ENCODE peak calls at places on chromosomes 2 and 18, in six cellular contexts. One of them, this sample, is unnamed. For H3K27me3, the result is how much of the 10 kb centered on the place peaks cover.

GRCh38 chr18:57003342-57003741 is 143.5 kb upstream of the BOD1L2 start:
- DNase-seq in upper lobe of right lung: no peak
- DNase-seq in thoracic aorta: no peak
- DNase-seq in neural progenitor cell: no peak
- DNase-seq in GM23338: no peak
- DNase-seq in IMR-90: no peak
- DNase-seq in this sample: no peak

GRCh38 chr2:226792155-226792871 is 7.3 kb downstream of the IRS1 start:
- DNase-seq in upper lobe of right lung: no peak
- DNase-seq in thoracic aorta: no peak
- DNase-seq in neural progenitor cell: no peak
- DNase-seq in GM23338: peak
- DNase-seq in IMR-90: peak
- DNase-seq in this sample: no peak

GRCh38 chr18:55405655-55406373 is 182.2 kb downstream of the TCF4 start:
- DNase-seq in upper lobe of right lung: peak
- DNase-seq in thoracic aorta: peak
- DNase-seq in neural progenitor cell: peak
- DNase-seq in GM23338: no peak
- DNase-seq in IMR-90: peak
- DNase-seq in this sample: peak

GRCh38 chr18:28855989-28856388 is 679.1 kb upstream of the CDH2 start:
- DNase-seq in upper lobe of right lung: no peak
- DNase-seq in thoracic aorta: no peak
- DNase-seq in neural progenitor cell: no peak
- DNase-seq in GM23338: no peak
- DNase-seq in IMR-90: no peak
- DNase-seq in this sample: no peak

GRCh38 chr2:109516445-109517117 is 97.2 kb downstream of the SEPTIN10 start:
- DNase-seq in upper lobe of right lung: peak
- DNase-seq in thoracic aorta: no peak
- DNase-seq in neural progenitor cell: peak
- DNase-seq in GM23338: peak
- DNase-seq in IMR-90: peak
- DNase-seq in this sample: no peak

GRCh38 chr2:191226196-191226595 is 19.0 kb upstream of the MYO1B start:
- DNase-seq in upper lobe of right lung: no peak
- DNase-seq in thoracic aorta: no peak
- DNase-seq in neural progenitor cell: no peak
- DNase-seq in GM23338: no peak
- DNase-seq in IMR-90: peak
- DNase-seq in this sample: peak

GRCh38 chr2:100427627-100428258 is 10.3 kb upstream of the CHST10 start:
- DNase-seq in upper lobe of right lung: peak
- DNase-seq in thoracic aorta: no peak
- DNase-seq in neural progenitor cell: peak
- DNase-seq in GM23338: peak
- DNase-seq in IMR-90: peak
- DNase-seq in this sample: no peak

GRCh38 chr2:102392942-102393341 is 30.0 kb upstream of the IL18RAP start:
- DNase-seq in upper lobe of right lung: no peak
- DNase-seq in thoracic aorta: no peak
- DNase-seq in neural progenitor cell: no peak
- DNase-seq in GM23338: no peak
- DNase-seq in IMR-90: no peak
- DNase-seq in this sample: no peak

GRCh38 chr2:236026839-236027238 is 141.3 kb downstream of the GBX2 start:
- DNase-seq in upper lobe of right lung: no peak
- DNase-seq in thoracic aorta: no peak
- DNase-seq in neural progenitor cell: no peak
- DNase-seq in GM23338: no peak
- DNase-seq in IMR-90: peak
- DNase-seq in this sample: no peak

GRCh38 chr18:26909599-26910290 is 44.2 kb upstream of the AQP4 start:
- DNase-seq in upper lobe of right lung: no peak
- DNase-seq in thoracic aorta: no peak
- DNase-seq in neural progenitor cell: no peak
- DNase-seq in GM23338: peak
- DNase-seq in IMR-90: no peak
- DNase-seq in this sample: no peak

GRCh38 chr18:76099931-76100457 is 395.0 kb downstream of the ZNF516 start:
- DNase-seq in upper lobe of right lung: no peak
- DNase-seq in thoracic aorta: no peak
- DNase-seq in neural progenitor cell: peak
- DNase-seq in GM23338: peak
- DNase-seq in IMR-90: no peak
- DNase-seq in this sample: no peak

GRCh38 chr2:122515731-122516130 is 760.3 kb downstream of the TSN start:
- DNase-seq in upper lobe of right lung: no peak
- DNase-seq in thoracic aorta: no peak
- DNase-seq in neural progenitor cell: peak
- DNase-seq in GM23338: no peak
- DNase-seq in IMR-90: no peak
- DNase-seq in this sample: no peak

GRCh38 chr18:76544511-76545350 is 49.7 kb upstream of the ZNF516 start:
- DNase-seq in upper lobe of right lung: peak
- DNase-seq in thoracic aorta: no peak
- DNase-seq in neural progenitor cell: no peak
- DNase-seq in GM23338: no peak
- DNase-seq in IMR-90: no peak
- DNase-seq in this sample: no peak

GRCh38 chr18:49920731-49921130 is 107.4 kb upstream of the ACAA2 start:
- DNase-seq in upper lobe of right lung: no peak
- DNase-seq in thoracic aorta: no peak
- DNase-seq in neural progenitor cell: peak
- DNase-seq in GM23338: no peak
- DNase-seq in IMR-90: no peak
- DNase-seq in this sample: no peak

GRCh38 chr2:191848771-191849726 is 2.2 kb upstream of the CAVIN2 start:
- DNase-seq in upper lobe of right lung: no peak
- DNase-seq in thoracic aorta: no peak
- DNase-seq in neural progenitor cell: no peak
- DNase-seq in GM23338: no peak
- DNase-seq in IMR-90: no peak
- DNase-seq in this sample: no peak

GRCh38 chr2:60516383-60516811 is 37.1 kb downstream of the BCL11A start:
- DNase-seq in upper lobe of right lung: no peak
- DNase-seq in thoracic aorta: no peak
- DNase-seq in neural progenitor cell: no peak
- DNase-seq in GM23338: no peak
- DNase-seq in IMR-90: peak
- DNase-seq in this sample: no peak

GRCh38 chr18:76445741-76446232 is 49.3 kb downstream of the ZNF516 start:
- DNase-seq in upper lobe of right lung: peak
- DNase-seq in thoracic aorta: no peak
- DNase-seq in neural progenitor cell: no peak
- DNase-seq in GM23338: no peak
- DNase-seq in IMR-90: no peak
- DNase-seq in this sample: no peak

GRCh38 chr2:215607790-215608189 is 171.9 kb upstream of the FN1 start:
- DNase-seq in upper lobe of right lung: no peak
- DNase-seq in thoracic aorta: no peak
- DNase-seq in neural progenitor cell: no peak
- DNase-seq in GM23338: no peak
- DNase-seq in IMR-90: peak
- DNase-seq in this sample: no peak

GRCh38 chr2:30759481-30759880 is 47.8 kb downstream of the CAPN13 start:
- DNase-seq in upper lobe of right lung: peak
- DNase-seq in thoracic aorta: no peak
- DNase-seq in neural progenitor cell: no peak
- DNase-seq in GM23338: no peak
- DNase-seq in IMR-90: no peak
- DNase-seq in this sample: no peak

GRCh38 chr2:234806818-234807217 is 145.0 kb upstream of the SH3BP4 start:
- DNase-seq in upper lobe of right lung: no peak
- DNase-seq in thoracic aorta: no peak
- DNase-seq in neural progenitor cell: no peak
- DNase-seq in GM23338: no peak
- DNase-seq in IMR-90: no peak
- DNase-seq in this sample: no peak

GRCh38 chr2:36403675-36404230 is 48.2 kb downstream of the CRIM1 start:
- DNase-seq in upper lobe of right lung: no peak
- DNase-seq in thoracic aorta: no peak
- DNase-seq in neural progenitor cell: no peak
- DNase-seq in GM23338: no peak
- DNase-seq in IMR-90: peak
- DNase-seq in this sample: no peak

GRCh38 chr2:234623521-234623991 is 126.7 kb upstream of the ARL4C start:
- DNase-seq in upper lobe of right lung: no peak
- DNase-seq in thoracic aorta: no peak
- DNase-seq in neural progenitor cell: no peak
- DNase-seq in GM23338: no peak
- DNase-seq in IMR-90: no peak
- DNase-seq in this sample: peak

DNA sequence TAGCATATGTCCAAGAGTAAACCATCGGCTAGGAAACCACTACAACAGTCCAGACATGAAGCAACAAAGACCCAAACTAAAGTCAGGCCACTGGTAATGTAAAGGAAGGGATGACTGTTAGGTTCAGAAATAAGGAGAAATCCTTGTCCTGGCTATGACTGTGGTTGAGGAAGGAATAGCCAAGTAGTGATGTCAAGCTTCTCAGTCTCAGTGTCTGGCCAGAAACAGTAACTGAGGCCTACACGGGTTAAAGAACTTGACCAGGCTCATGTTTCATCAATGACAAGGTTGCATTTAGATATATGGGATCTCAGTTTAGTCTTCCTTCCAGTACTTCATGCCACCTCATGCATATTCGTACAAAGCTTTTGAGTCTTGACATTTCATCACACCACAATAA is 162.0 kb downstream of the ETAA1 start:
- DNase-seq in upper lobe of right lung: no peak
- DNase-seq in thoracic aorta: no peak
- DNase-seq in neural progenitor cell: no peak
- DNase-seq in GM23338: no peak
- DNase-seq in IMR-90: peak
- DNase-seq in this sample: no peak
- H3K27me3 ChIP-seq in upper lobe of right lung: under half
- H3K27me3 ChIP-seq in thoracic aorta: under half
- H3K27me3 ChIP-seq in neural progenitor cell: under half
- H3K27me3 ChIP-seq in GM23338: under half
- H3K27me3 ChIP-seq in IMR-90: under half
- H3K27me3 ChIP-seq in this sample: under half

DNA sequence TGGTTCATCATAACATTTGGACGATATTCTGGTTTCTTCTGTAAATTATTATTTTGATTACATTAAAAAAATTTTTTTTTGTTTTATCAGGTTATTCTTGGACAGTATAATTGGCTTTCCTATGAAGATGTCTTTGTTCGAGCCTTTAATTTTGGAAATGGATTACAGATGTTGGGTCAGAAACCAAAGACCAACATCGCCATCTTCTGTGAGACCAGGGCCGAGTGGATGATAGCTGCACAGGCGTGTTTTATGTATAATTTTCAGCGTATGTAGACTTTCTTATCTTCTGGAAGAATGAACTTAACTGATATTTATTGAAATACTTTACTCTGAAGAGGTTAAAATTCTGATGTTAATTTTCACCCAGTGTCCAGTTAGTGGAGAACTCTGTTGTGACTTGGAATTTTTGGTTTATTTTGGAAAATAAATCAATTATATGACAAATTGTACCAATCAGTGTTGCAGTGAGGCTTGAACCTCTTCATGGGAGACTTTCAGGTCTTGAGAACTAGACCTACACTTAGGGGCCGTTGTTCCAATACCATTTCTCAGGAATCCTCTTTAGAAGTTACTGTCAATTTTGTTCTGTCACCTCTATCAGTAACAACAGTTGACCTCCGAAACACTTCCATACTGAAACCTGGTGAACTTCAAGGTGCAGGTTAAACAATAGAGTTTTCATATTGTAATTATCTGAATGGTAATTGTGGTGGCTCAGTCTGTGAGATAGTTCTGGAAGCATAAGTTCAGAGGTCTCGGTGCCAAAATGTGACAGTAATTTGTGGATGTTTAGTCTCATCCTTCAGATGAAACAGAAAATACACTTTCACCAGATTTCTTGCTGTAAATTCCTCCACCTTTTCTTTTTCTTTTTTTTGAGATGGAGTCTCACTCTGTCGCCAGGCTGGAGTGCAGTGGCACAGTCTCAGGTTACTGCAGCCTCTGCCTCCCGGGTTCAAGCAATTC is 55.7 kb downstream of the ACSL3 start:
- DNase-seq in upper lobe of right lung: no peak
- DNase-seq in thoracic aorta: no peak
- DNase-seq in neural progenitor cell: no peak
- DNase-seq in GM23338: no peak
- DNase-seq in IMR-90: no peak
- DNase-seq in this sample: no peak
- TF ChIP-seq CTCF in upper lobe of right lung: no peak
- TF ChIP-seq CTCF in thoracic aorta: no peak
- TF ChIP-seq CTCF in neural progenitor cell: peak
- TF ChIP-seq CTCF in GM23338: peak
- TF ChIP-seq CTCF in IMR-90: no peak
- TF ChIP-seq CTCF in this sample: peak

DNA sequence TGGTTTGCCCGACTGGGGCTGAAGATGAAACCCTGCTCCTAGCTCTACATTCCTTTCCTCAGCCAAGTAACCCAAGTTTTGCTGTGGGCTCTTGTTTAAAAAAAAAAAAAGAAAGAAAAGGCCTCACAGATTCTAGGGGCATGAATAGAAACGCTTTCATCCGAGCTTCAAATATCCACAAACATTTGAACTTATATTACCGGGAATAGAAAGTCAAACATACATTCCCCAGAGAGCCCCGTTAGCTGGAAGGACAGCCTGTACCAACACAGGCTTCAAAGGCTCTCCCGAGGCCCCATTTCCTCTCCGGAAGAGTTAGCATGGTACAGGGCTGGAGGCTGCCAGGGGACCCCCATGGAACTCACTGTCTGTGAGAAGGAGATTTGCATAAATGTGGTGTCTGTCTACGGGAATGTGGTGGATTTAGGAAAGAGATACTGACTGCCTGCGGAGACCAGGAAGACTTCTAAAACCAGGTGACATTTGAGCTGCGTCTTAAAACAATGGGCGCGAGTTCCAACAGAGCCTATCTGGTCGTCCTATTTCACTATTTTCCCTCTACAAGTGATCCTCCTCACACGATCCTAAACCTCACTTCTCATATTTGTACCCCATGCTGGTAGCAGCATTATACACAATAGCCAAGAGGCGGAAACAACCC is 723 bp upstream of the MATN3 start:
- DNase-seq in upper lobe of right lung: no peak
- DNase-seq in thoracic aorta: no peak
- DNase-seq in neural progenitor cell: peak
- DNase-seq in GM23338: peak
- DNase-seq in IMR-90: no peak
- DNase-seq in this sample: no peak
- H3K4me3 ChIP-seq in upper lobe of right lung: peak
- H3K4me3 ChIP-seq in thoracic aorta: peak
- H3K4me3 ChIP-seq in neural progenitor cell: peak
- H3K4me3 ChIP-seq in GM23338: peak
- H3K4me3 ChIP-seq in IMR-90: peak
- H3K4me3 ChIP-seq in this sample: peak

DNA sequence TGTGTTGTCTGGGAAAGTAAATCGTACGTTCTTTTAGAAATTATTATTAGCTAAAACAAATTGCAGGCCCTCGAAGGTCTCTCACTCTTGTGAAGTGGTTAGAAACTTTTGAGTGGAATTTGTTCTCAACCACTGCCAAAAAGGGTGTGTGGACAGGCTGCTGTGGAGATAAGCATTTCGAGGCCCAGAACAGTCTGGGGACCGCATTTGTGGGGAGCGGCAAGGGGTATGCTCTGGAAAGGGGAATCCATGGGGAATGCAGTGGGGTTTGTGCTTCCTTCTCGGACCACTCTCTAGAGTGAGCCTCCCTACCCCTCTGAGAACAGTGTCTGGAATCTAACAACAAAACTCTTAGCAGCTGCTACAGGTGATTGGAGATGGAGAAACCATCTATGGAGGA is 1.7 kb downstream of the NRP2 start:
- DNase-seq in upper lobe of right lung: no peak
- DNase-seq in thoracic aorta: no peak
- DNase-seq in neural progenitor cell: no peak
- DNase-seq in GM23338: no peak
- DNase-seq in IMR-90: no peak
- DNase-seq in this sample: no peak
- H3K27me3 ChIP-seq in upper lobe of right lung: under half
- H3K27me3 ChIP-seq in thoracic aorta: under half
- H3K27me3 ChIP-seq in neural progenitor cell: half or more
- H3K27me3 ChIP-seq in GM23338: half or more
- H3K27me3 ChIP-seq in IMR-90: under half
- H3K27me3 ChIP-seq in this sample: under half